ENCODE peak calls at places on chromosomes 4 and X, in four cellular contexts. X is fibroblast of mammary gland; C is stimulated activated CD4-positive, alpha-beta T cell treated with anti-CD3 and anti-CD28 coated beads, TNF-alpha, amount 100 ng/mL, for 48 hours; R is left lung. U is an unnamed sample.
A peak's percentile ranks its signal among the peaks of the same experiment; 100 is the strongest.

GRCh38 chr4:176635372-176636261 is 157.1 kb downstream of the VEGFC start:
- DNase-seq in X (peak; percentile 98), C (no peak), R (no peak), U (peak; percentile 63)

GRCh38 chrX:153922932-153923857 is 2.9 kb downstream of the ARHGAP4 start:
- DNase-seq in X (peak; percentile 66), C (no peak), R (peak; percentile 87), U (peak; percentile 33)

GRCh38 chrX:30887721-30888120 is 1.3 kb downstream of the TAB3 start:
- DNase-seq in X (no peak), C (peak; percentile 53), R (no peak), U (no peak)

GRCh38 chr4:129335263-129335662 is 239.3 kb downstream of the C4orf33 start:
- DNase-seq in X (no peak), C (no peak), R (no peak), U (no peak)

GRCh38 chrX:119654112-119654531 is 38.8 kb downstream of the SEPTIN6 start:
- DNase-seq in X (peak; percentile 87), C (no peak), R (no peak), U (peak; percentile 38)

GRCh38 chrX:85243155-85243554 is 424 bp downstream of the SATL1 start:
- DNase-seq in X (no peak), C (no peak), R (no peak), U (no peak)

GRCh38 chr4:86934147-86934771 is 552 bp upstream of the AFF1 start:
- DNase-seq in X (no peak), C (no peak), R (no peak), U (no peak)

GRCh38 chr4:139461022-139461421 is 7.1 kb downstream of the RAB33B start:
- DNase-seq in X (no peak), C (no peak), R (no peak), U (no peak)

GRCh38 chr4:6957148-6957520 is 47.5 kb downstream of the TBC1D14 start:
- DNase-seq in X (no peak), C (no peak), R (no peak), U (no peak)

GRCh38 chr4:72473434-72473900 is 95.6 kb downstream of the ADAMTS3 start:
- DNase-seq in X (peak; percentile 75), C (no peak), R (no peak), U (no peak)

GRCh38 chrX:110125435-110125834 is 122.5 kb downstream of the TMEM164 start:
- DNase-seq in X (no peak), C (no peak), R (no peak), U (no peak)

GRCh38 chr4:33961751-33962150 is 2282.6 kb downstream of the ARAP2 start:
- DNase-seq in X (no peak), C (no peak), R (no peak), U (peak; percentile 68)

GRCh38 chr4:39820186-39820585 is 122.2 kb downstream of the UBE2K start:
- DNase-seq in X (no peak), C (no peak), R (no peak), U (no peak)

GRCh38 chr4:88452941-88453340 is 4.0 kb upstream of the HERC5 start:
- DNase-seq in X (no peak), C (no peak), R (no peak), U (no peak)

GRCh38 chr4:53633608-53634007 is 42.3 kb upstream of the LNX1 start:
- DNase-seq in X (peak; percentile 69), C (no peak), R (no peak), U (no peak)

GRCh38 chr4:100736651-100737450 is 219.0 kb upstream of the EMCN start:
- DNase-seq in X (peak; percentile 96), C (no peak), R (no peak), U (peak; percentile 90)

GRCh38 chrX:154376768-154377167 is 2.3 kb upstream of the EMD start:
- DNase-seq in X (no peak), C (no peak), R (no peak), U (no peak)

GRCh38 chr4:12852338-12853307 is 631.5 kb downstream of the RAB28 start:
- DNase-seq in X (peak; percentile 69), C (no peak), R (no peak), U (peak; percentile 29)

GRCh38 chr4:123583043-123583442 is 186.4 kb downstream of the SPRY1 start:
- DNase-seq in X (no peak), C (no peak), R (no peak), U (no peak)

GRCh38 chrX:47164420-47164819 is 19.4 kb downstream of the RBM10 start:
- DNase-seq in X (no peak), C (no peak), R (no peak), U (no peak)

GRCh38 chr4:158807696-158808095 is 38.9 kb downstream of the FNIP2 start:
- DNase-seq in X (no peak), C (no peak), R (no peak), U (no peak)

GRCh38 chr4:105786748-105787147 is 78.2 kb downstream of the GSTCD start:
- DNase-seq in X (no peak), C (no peak), R (no peak), U (no peak)

GRCh38 chrX:20355187-20355586 is 88.5 kb upstream of the RPS6KA3 start:
- DNase-seq in X (no peak), C (no peak), R (no peak), U (no peak)

GRCh38 chr4:68361146-68361589 is 11.3 kb upstream of the YTHDC1 start:
- DNase-seq in X (peak; percentile 46), C (no peak), R (no peak), U (peak; percentile 80)

GRCh38 chr4:56958111-56958517 is 19.3 kb downstream of the NOA1 start:
- DNase-seq in X (peak; percentile 99), C (no peak), R (no peak), U (peak; percentile 94)

GRCh38 chr4:13777341-13777740 is 149.8 kb upstream of the BOD1L1 start:
- DNase-seq in X (peak; percentile 51), C (no peak), R (no peak), U (no peak)

GRCh38 chr4:75036046-75036445 is 103.1 kb downstream of the PARM1 start:
- DNase-seq in X (no peak), C (no peak), R (no peak), U (no peak)

GRCh38 chrX:49029876-49030275 is 13.3 kb downstream of the TFE3 start:
- DNase-seq in X (no peak), C (no peak), R (no peak), U (no peak)

GRCh38 chrX:84168095-84168494 is 19.9 kb downstream of the RPS6KA6 start:
- DNase-seq in X (peak; percentile 56), C (no peak), R (no peak), U (peak; percentile 48)

GRCh38 chr4:54961357-54961975 is 163.9 kb downstream of the KDR start:
- DNase-seq in X (peak; percentile 49), C (no peak), R (no peak), U (peak; percentile 41)

GRCh38 chr4:21769404-21770147 is 179.0 kb downstream of the KCNIP4 start:
- DNase-seq in X (peak; percentile 49), C (no peak), R (no peak), U (peak; percentile 76)

GRCh38 chr4:122542411-122543236 is 78.2 kb downstream of the IL21 start:
- DNase-seq in X (peak; percentile 85), C (no peak), R (no peak), U (peak; percentile 57)

GRCh38 chr4:89997171-89997704 is 102.6 kb downstream of the MMRN1 start:
- DNase-seq in X (no peak), C (no peak), R (no peak), U (no peak)

GRCh38 chr4:153940916-153941315 is 152.0 kb upstream of the SFRP2 start:
- DNase-seq in X (no peak), C (no peak), R (no peak), U (no peak)

GRCh38 chr4:111618908-111619307 is 526.3 kb upstream of the FAM241A start:
- DNase-seq in X (peak; percentile 37), C (no peak), R (no peak), U (no peak)

GRCh38 chr4:87677731-87678130 is 27.7 kb downstream of the DMP1 start:
- DNase-seq in X (no peak), C (no peak), R (no peak), U (no peak)

GRCh38 chrX:119673336-119673735 is 19.6 kb downstream of the SEPTIN6 start:
- DNase-seq in X (no peak), C (no peak), R (no peak), U (no peak)

GRCh38 chrX:39827959-39828358 is 269.8 kb downstream of the BCOR start:
- DNase-seq in X (no peak), C (no peak), R (no peak), U (no peak)

GRCh38 chrX:55326985-55327384 is 62.3 kb upstream of the PAGE3 start:
- DNase-seq in X (no peak), C (no peak), R (no peak), U (no peak)

U was measured in HFFc6.